ENCODE peak calls at places on chromosome 15, in four cellular contexts. One of them, this sample, is unnamed.

GRCh38 chr15:57522148-57522547 is 69.6 kb upstream of the MYZAP start:
- ATAC-seq in HCT116: no peak
- ATAC-seq in naive thymus-derived CD4-positive, alpha-beta T cell: no peak
- ATAC-seq in psoas muscle: no peak
- ATAC-seq in this sample: no peak

GRCh38 chr15:31081568-31082250 is 19.8 kb downstream of the TRPM1 start:
- ATAC-seq in HCT116: no peak
- ATAC-seq in naive thymus-derived CD4-positive, alpha-beta T cell: no peak
- ATAC-seq in psoas muscle: peak; percentile 65
- ATAC-seq in this sample: no peak

GRCh38 chr15:81547517-81548132 is 173.6 kb upstream of the TMC3 start:
- ATAC-seq in HCT116: no peak
- ATAC-seq in naive thymus-derived CD4-positive, alpha-beta T cell: no peak
- ATAC-seq in psoas muscle: no peak
- ATAC-seq in this sample: no peak

GRCh38 chr15:29665441-29665985 is 156.8 kb downstream of the TJP1 start:
- ATAC-seq in HCT116: no peak
- ATAC-seq in naive thymus-derived CD4-positive, alpha-beta T cell: no peak
- ATAC-seq in psoas muscle: no peak
- ATAC-seq in this sample: no peak

GRCh38 chr15:74750759-74751158 is 2.1 kb downstream of the CYP1A2 start:
- ATAC-seq in HCT116: no peak
- ATAC-seq in naive thymus-derived CD4-positive, alpha-beta T cell: no peak
- ATAC-seq in psoas muscle: no peak
- ATAC-seq in this sample: no peak

GRCh38 chr15:92891533-92892200 is 8.5 kb upstream of the CHD2 start:
- ATAC-seq in HCT116: no peak
- ATAC-seq in naive thymus-derived CD4-positive, alpha-beta T cell: no peak
- ATAC-seq in psoas muscle: no peak
- ATAC-seq in this sample: no peak

GRCh38 chr15:33086500-33087141 is 107.9 kb downstream of the FMN1 start:
- ATAC-seq in HCT116: peak; percentile 74
- ATAC-seq in naive thymus-derived CD4-positive, alpha-beta T cell: peak; percentile 87
- ATAC-seq in psoas muscle: peak; percentile 67
- ATAC-seq in this sample: no peak

GRCh38 chr15:73876779-73877178 is 3.4 kb downstream of the TBC1D21 start:
- ATAC-seq in HCT116: no peak
- ATAC-seq in naive thymus-derived CD4-positive, alpha-beta T cell: no peak
- ATAC-seq in psoas muscle: no peak
- ATAC-seq in this sample: no peak

GRCh38 chr15:81909229-81910087 is 136.4 kb downstream of the MEX3B start:
- ATAC-seq in HCT116: no peak
- ATAC-seq in naive thymus-derived CD4-positive, alpha-beta T cell: no peak
- ATAC-seq in psoas muscle: no peak
- ATAC-seq in this sample: no peak

GRCh38 chr15:77487479-77487861 is 66.8 kb downstream of the HMG20A start:
- ATAC-seq in HCT116: no peak
- ATAC-seq in naive thymus-derived CD4-positive, alpha-beta T cell: no peak
- ATAC-seq in psoas muscle: peak; percentile 11
- ATAC-seq in this sample: no peak

GRCh38 chr15:65619636-65620290 is 2.0 kb upstream of the SLC24A1 start:
- ATAC-seq in HCT116: no peak
- ATAC-seq in naive thymus-derived CD4-positive, alpha-beta T cell: peak; percentile 51
- ATAC-seq in psoas muscle: no peak
- ATAC-seq in this sample: no peak

GRCh38 chr15:57647791-57648130 is 56.1 kb downstream of the MYZAP start:
- ATAC-seq in HCT116: no peak
- ATAC-seq in naive thymus-derived CD4-positive, alpha-beta T cell: no peak
- ATAC-seq in psoas muscle: peak; percentile 95
- ATAC-seq in this sample: peak; percentile 22

GRCh38 chr15:98667521-98668179 is 19.3 kb downstream of the IGF1R start:
- ATAC-seq in HCT116: no peak
- ATAC-seq in naive thymus-derived CD4-positive, alpha-beta T cell: no peak
- ATAC-seq in psoas muscle: peak; percentile 47
- ATAC-seq in this sample: no peak

GRCh38 chr15:56929389-56929788 is 10.9 kb downstream of the TCF12 start:
- ATAC-seq in HCT116: peak; percentile 52
- ATAC-seq in naive thymus-derived CD4-positive, alpha-beta T cell: no peak
- ATAC-seq in psoas muscle: no peak
- ATAC-seq in this sample: no peak

GRCh38 chr15:78374436-78375393 is 34.6 kb downstream of the CRABP1 start:
- ATAC-seq in HCT116: peak; percentile 90
- ATAC-seq in naive thymus-derived CD4-positive, alpha-beta T cell: peak; percentile 66
- ATAC-seq in psoas muscle: no peak
- ATAC-seq in this sample: no peak

GRCh38 chr15:42825599-42825998 is 88.7 kb upstream of the CDAN1 start:
- ATAC-seq in HCT116: no peak
- ATAC-seq in naive thymus-derived CD4-positive, alpha-beta T cell: no peak
- ATAC-seq in psoas muscle: no peak
- ATAC-seq in this sample: no peak

GRCh38 chr15:57333487-57333886 is 42.8 kb upstream of the CGNL1 start:
- ATAC-seq in HCT116: no peak
- ATAC-seq in naive thymus-derived CD4-positive, alpha-beta T cell: no peak
- ATAC-seq in psoas muscle: no peak
- ATAC-seq in this sample: no peak

GRCh38 chr15:93201940-93202339 is 112.9 kb upstream of the RGMA start:
- ATAC-seq in HCT116: no peak
- ATAC-seq in naive thymus-derived CD4-positive, alpha-beta T cell: no peak
- ATAC-seq in psoas muscle: peak; percentile 94
- ATAC-seq in this sample: no peak

GRCh38 chr15:94255540-94255939 is 24.2 kb downstream of the MCTP2 start:
- ATAC-seq in HCT116: no peak
- ATAC-seq in naive thymus-derived CD4-positive, alpha-beta T cell: no peak
- ATAC-seq in psoas muscle: no peak
- ATAC-seq in this sample: no peak

GRCh38 chr15:38688761-38689160 is 124.1 kb upstream of the RASGRP1 start:
- ATAC-seq in HCT116: no peak
- ATAC-seq in naive thymus-derived CD4-positive, alpha-beta T cell: peak; percentile 12
- ATAC-seq in psoas muscle: no peak
- ATAC-seq in this sample: no peak

GRCh38 chr15:97966924-97967620 is 6.6 kb downstream of the ARRDC4 start:
- ATAC-seq in HCT116: no peak
- ATAC-seq in naive thymus-derived CD4-positive, alpha-beta T cell: no peak
- ATAC-seq in psoas muscle: no peak
- ATAC-seq in this sample: no peak

GRCh38 chr15:73517566-73517965 is 74.6 kb downstream of the REC114 start:
- ATAC-seq in HCT116: no peak
- ATAC-seq in naive thymus-derived CD4-positive, alpha-beta T cell: no peak
- ATAC-seq in psoas muscle: no peak
- ATAC-seq in this sample: no peak

GRCh38 chr15:68365770-68366169 is 66.2 kb downstream of the ITGA11 start:
- ATAC-seq in HCT116: no peak
- ATAC-seq in naive thymus-derived CD4-positive, alpha-beta T cell: no peak
- ATAC-seq in psoas muscle: peak; percentile 58
- ATAC-seq in this sample: no peak

GRCh38 chr15:22810033-22810734 is 23.7 kb downstream of the NIPA1 start:
- ATAC-seq in HCT116: no peak
- ATAC-seq in naive thymus-derived CD4-positive, alpha-beta T cell: no peak
- ATAC-seq in psoas muscle: no peak
- ATAC-seq in this sample: no peak

GRCh38 chr15:39918688-39919385 is 1.2 kb downstream of the GPR176 start:
- ATAC-seq in HCT116: no peak
- ATAC-seq in naive thymus-derived CD4-positive, alpha-beta T cell: no peak
- ATAC-seq in psoas muscle: no peak
- ATAC-seq in this sample: no peak

GRCh38 chr15:48748535-48748934 is 62.3 kb downstream of the CEP152 start:
- ATAC-seq in HCT116: no peak
- ATAC-seq in naive thymus-derived CD4-positive, alpha-beta T cell: no peak
- ATAC-seq in psoas muscle: no peak
- ATAC-seq in this sample: no peak

GRCh38 chr15:62847900-62848489 is 194.6 kb upstream of the TPM1 start:
- ATAC-seq in HCT116: peak; percentile 91
- ATAC-seq in naive thymus-derived CD4-positive, alpha-beta T cell: no peak
- ATAC-seq in psoas muscle: peak; percentile 91
- ATAC-seq in this sample: peak; percentile 54

GRCh38 chr15:80162059-80162554 is 9.3 kb downstream of the FAH start:
- ATAC-seq in HCT116: no peak
- ATAC-seq in naive thymus-derived CD4-positive, alpha-beta T cell: no peak
- ATAC-seq in psoas muscle: no peak
- ATAC-seq in this sample: no peak

GRCh38 chr15:64476550-64476949 is 16.2 kb downstream of the ZNF609 start:
- ATAC-seq in HCT116: no peak
- ATAC-seq in naive thymus-derived CD4-positive, alpha-beta T cell: peak; percentile 45
- ATAC-seq in psoas muscle: no peak
- ATAC-seq in this sample: no peak

GRCh38 chr15:28913171-28913765 is 27.5 kb downstream of the APBA2 start:
- ATAC-seq in HCT116: no peak
- ATAC-seq in naive thymus-derived CD4-positive, alpha-beta T cell: no peak
- ATAC-seq in psoas muscle: no peak
- ATAC-seq in this sample: peak; percentile 36

GRCh38 chr15:54282228-54282836 is 304.1 kb downstream of the UNC13C start:
- ATAC-seq in HCT116: no peak
- ATAC-seq in naive thymus-derived CD4-positive, alpha-beta T cell: no peak
- ATAC-seq in psoas muscle: no peak
- ATAC-seq in this sample: no peak

GRCh38 chr15:53811530-53811929 is 52.1 kb upstream of the WDR72 start:
- ATAC-seq in HCT116: no peak
- ATAC-seq in naive thymus-derived CD4-positive, alpha-beta T cell: no peak
- ATAC-seq in psoas muscle: no peak
- ATAC-seq in this sample: no peak

GRCh38 chr15:74251187-74251811 is 15.2 kb downstream of the CCDC33 start:
- ATAC-seq in HCT116: no peak
- ATAC-seq in naive thymus-derived CD4-positive, alpha-beta T cell: no peak
- ATAC-seq in psoas muscle: peak; percentile 98
- ATAC-seq in this sample: peak; percentile 34

GRCh38 chr15:85394552-85395333 is 14.3 kb downstream of the AKAP13 start:
- ATAC-seq in HCT116: peak; percentile 83
- ATAC-seq in naive thymus-derived CD4-positive, alpha-beta T cell: no peak
- ATAC-seq in psoas muscle: no peak
- ATAC-seq in this sample: no peak

GRCh38 chr15:58453931-58454793 is 22.4 kb downstream of the LIPC start:
- ATAC-seq in HCT116: no peak
- ATAC-seq in naive thymus-derived CD4-positive, alpha-beta T cell: no peak
- ATAC-seq in psoas muscle: no peak
- ATAC-seq in this sample: no peak

GRCh38 chr15:99326235-99326634 is 75.0 kb downstream of the LRRC28 start:
- ATAC-seq in HCT116: no peak
- ATAC-seq in naive thymus-derived CD4-positive, alpha-beta T cell: no peak
- ATAC-seq in psoas muscle: peak; percentile 64
- ATAC-seq in this sample: no peak

GRCh38 chr15:43441316-43441715 is 51.6 kb downstream of the TP53BP1 start:
- ATAC-seq in HCT116: no peak
- ATAC-seq in naive thymus-derived CD4-positive, alpha-beta T cell: no peak
- ATAC-seq in psoas muscle: peak; percentile 66
- ATAC-seq in this sample: no peak

GRCh38 chr15:60004846-60005351 is 788 bp downstream of the FOXB1 start:
- ATAC-seq in HCT116: no peak
- ATAC-seq in naive thymus-derived CD4-positive, alpha-beta T cell: no peak
- ATAC-seq in psoas muscle: peak; percentile 33
- ATAC-seq in this sample: no peak

GRCh38 chr15:60002528-60003218 is 1.4 kb upstream of the FOXB1 start:
- ATAC-seq in HCT116: no peak
- ATAC-seq in naive thymus-derived CD4-positive, alpha-beta T cell: no peak
- ATAC-seq in psoas muscle: no peak
- ATAC-seq in this sample: no peak

GRCh38 chr15:60004019-60004845 is at the start of gene FOXB1:
- ATAC-seq in HCT116: no peak
- ATAC-seq in naive thymus-derived CD4-positive, alpha-beta T cell: peak; percentile 28
- ATAC-seq in psoas muscle: peak; percentile 39
- ATAC-seq in this sample: no peak

GRCh38 chr15:60001642-60002527 is 2.2 kb upstream of the FOXB1 start:
- ATAC-seq in HCT116: no peak
- ATAC-seq in naive thymus-derived CD4-positive, alpha-beta T cell: no peak
- ATAC-seq in psoas muscle: no peak
- ATAC-seq in this sample: no peak

GRCh38 chr15:60003243-60004018 is 680 bp upstream of the FOXB1 start:
- ATAC-seq in HCT116: no peak
- ATAC-seq in naive thymus-derived CD4-positive, alpha-beta T cell: no peak
- ATAC-seq in psoas muscle: no peak
- ATAC-seq in this sample: no peak
- H3K4me3 ChIP-seq in HCT116: no peak overlapping the region
- H3K4me3 ChIP-seq in naive thymus-derived CD4-positive, alpha-beta T cell: peak overlapping the region; percentile 49
- H3K4me3 ChIP-seq in psoas muscle: peak overlapping the region; percentile 66
- H3K4me3 ChIP-seq in this sample: peak overlapping the region; percentile 48

GRCh38 chr15:70493787-70494514 is 269.4 kb downstream of the UACA start:
- ATAC-seq in HCT116: peak; percentile 10
- ATAC-seq in naive thymus-derived CD4-positive, alpha-beta T cell: no peak
- ATAC-seq in psoas muscle: no peak
- ATAC-seq in this sample: no peak
- H3K27ac ChIP-seq in HCT116: peak overlapping the region; percentile 38
- H3K27ac ChIP-seq in naive thymus-derived CD4-positive, alpha-beta T cell: no peak overlapping the region
- H3K27ac ChIP-seq in psoas muscle: no peak overlapping the region
- H3K27ac ChIP-seq in this sample: no peak overlapping the region

GRCh38 chr15:83362706-83363105 is 78.2 kb upstream of the BNC1 start:
- ATAC-seq in HCT116: no peak
- ATAC-seq in naive thymus-derived CD4-positive, alpha-beta T cell: no peak
- ATAC-seq in psoas muscle: no peak
- ATAC-seq in this sample: no peak

GRCh38 chr15:83364541-83364940 is 80.1 kb upstream of the BNC1 start:
- ATAC-seq in HCT116: no peak
- ATAC-seq in naive thymus-derived CD4-positive, alpha-beta T cell: no peak
- ATAC-seq in psoas muscle: no peak
- ATAC-seq in this sample: no peak

DNA sequence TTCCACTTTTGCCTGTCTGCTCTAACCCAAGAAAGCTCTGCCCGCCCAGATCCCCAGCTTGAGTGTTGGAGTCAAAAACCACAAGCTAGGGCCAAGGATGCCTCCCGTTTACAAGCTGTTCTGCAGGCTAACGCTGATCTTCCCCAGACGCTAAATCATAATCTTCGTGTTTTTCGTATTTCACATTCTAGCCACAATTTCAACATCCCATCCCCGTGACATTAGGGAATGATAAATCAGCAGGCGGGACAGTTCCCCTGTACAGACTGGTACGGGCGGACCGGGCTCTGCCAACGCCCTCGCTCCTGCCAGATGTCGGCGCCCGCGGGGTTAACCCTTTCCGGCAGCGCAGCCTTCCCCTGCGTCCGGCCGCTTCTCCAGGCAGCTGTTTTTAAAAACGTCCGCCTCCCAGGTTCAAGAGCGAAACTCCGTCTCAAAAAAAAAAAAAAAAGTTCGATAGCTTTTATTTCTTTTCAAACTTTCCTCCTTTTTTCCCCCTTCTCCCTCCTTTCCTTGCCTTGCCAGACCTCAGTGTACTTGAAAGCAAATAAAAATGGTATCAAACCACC is 81.0 kb upstream of the BNC1 start:
- ATAC-seq in HCT116: peak; percentile 94
- ATAC-seq in naive thymus-derived CD4-positive, alpha-beta T cell: no peak
- ATAC-seq in psoas muscle: peak; percentile 54
- ATAC-seq in this sample: peak; percentile 82
- H3K4me3 ChIP-seq in HCT116: peak overlapping the region; percentile 44
- H3K4me3 ChIP-seq in naive thymus-derived CD4-positive, alpha-beta T cell: no peak overlapping the region
- H3K4me3 ChIP-seq in psoas muscle: peak overlapping the region; percentile 51
- H3K4me3 ChIP-seq in this sample: peak overlapping the region; percentile 48

DNA sequence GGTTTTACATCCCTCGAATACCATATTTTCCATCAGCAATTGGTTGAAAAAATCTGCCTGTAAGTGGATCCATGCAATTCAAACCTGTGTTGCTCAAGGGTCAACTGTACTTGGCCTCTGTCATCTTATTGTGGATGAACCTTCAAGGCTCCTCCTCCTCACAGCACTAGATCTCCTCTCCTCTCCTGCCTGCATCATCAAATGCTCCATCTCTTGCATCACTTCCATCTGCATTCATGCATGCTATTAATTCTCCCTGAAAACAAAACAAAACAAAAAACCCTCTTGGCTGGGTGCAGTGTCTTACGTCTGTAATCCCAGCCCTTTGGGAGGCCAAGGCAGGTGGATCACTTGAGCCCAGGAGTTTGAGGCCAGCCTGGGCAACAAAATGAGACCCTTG is 10.1 kb downstream of the BCL2L10 start:
- ATAC-seq in HCT116: no peak
- ATAC-seq in naive thymus-derived CD4-positive, alpha-beta T cell: no peak
- ATAC-seq in psoas muscle: peak; percentile 24
- ATAC-seq in this sample: no peak
- H3K27ac ChIP-seq in HCT116: no peak overlapping the region
- H3K27ac ChIP-seq in naive thymus-derived CD4-positive, alpha-beta T cell: no peak overlapping the region
- H3K27ac ChIP-seq in psoas muscle: no peak overlapping the region
- H3K27ac ChIP-seq in this sample: no peak overlapping the region

This sample was measured in gastroesophageal sphincter.